ENCODE peak calls at places on chromosome 10, in seven cellular contexts. H is RWPE1; R is AG04450; O is AG08395; M is adrenal gland; F is lung; Z is activated T-cell treated with anti-CD3 and anti-CD28 coated beads, Interleukin-2, amount 50 U/mL, for 72 hours. X is an unnamed sample.

GRCh38 chr10:3045471-3046209 is 21.7 kb upstream of the PFKP start:
- DNase-seq in H (peak; percentile 32), R (no peak), O (peak; percentile 84), M (peak; percentile 62), F (peak; percentile 72), Z (no peak), X (peak; percentile 15)

GRCh38 chr10:93435621-93436385 is 46.3 kb downstream of the MYOF start:
- DNase-seq in H (no peak), R (no peak), O (peak; percentile 44), M (no peak), F (no peak), Z (no peak), X (no peak)

GRCh38 chr10:24822557-24822956 is 98.9 kb upstream of the ARHGAP21 start:
- DNase-seq in H (no peak), R (no peak), O (no peak), M (no peak), F (no peak), Z (peak; percentile 49), X (no peak)

GRCh38 chr10:10532274-10532673 is 485.4 kb upstream of the CELF2 start:
- DNase-seq in H (no peak), R (no peak), O (no peak), M (no peak), F (no peak), Z (no peak), X (no peak)

GRCh38 chr10:23171232-23171876 is 20.8 kb upstream of the PTF1A start:
- DNase-seq in H (peak; percentile 34), R (no peak), O (peak; percentile 45), M (peak; percentile 28), F (no peak), Z (no peak), X (peak; percentile 69)

GRCh38 chr10:78973901-78974408 is 94.8 kb upstream of the ZMIZ1 start:
- DNase-seq in H (peak; percentile 88), R (no peak), O (peak; percentile 19), M (peak; percentile 89), F (peak; percentile 69), Z (no peak), X (peak; percentile 76)

GRCh38 chr10:75400769-75401568 is 595 bp downstream of the ZNF503 start:
- DNase-seq in H (peak; percentile 58), R (no peak), O (peak; percentile 32), M (peak; percentile 73), F (peak; percentile 58), Z (peak; percentile 61), X (peak; percentile 65)

GRCh38 chr10:122147731-122148130 is 123.4 kb upstream of the BTBD16 start:
- DNase-seq in H (no peak), R (no peak), O (no peak), M (no peak), F (no peak), Z (no peak), X (no peak)

GRCh38 chr10:25024528-25024927 is 8.1 kb downstream of the THNSL1 start:
- DNase-seq in H (no peak), R (no peak), O (no peak), M (no peak), F (no peak), Z (no peak), X (no peak)

GRCh38 chr10:125868372-125868975 is 12.6 kb downstream of the DHX32 start:
- DNase-seq in H (peak; percentile 56), R (peak; percentile 32), O (peak; percentile 51), M (no peak), F (no peak), Z (no peak), X (peak; percentile 48)

GRCh38 chr10:514137-514671 is 175.3 kb downstream of the DIP2C start:
- DNase-seq in H (no peak), R (no peak), O (no peak), M (peak; percentile 7), F (peak; percentile 41), Z (no peak), X (peak; percentile 74)

GRCh38 chr10:77915299-77916105 is 11.1 kb downstream of the DLG5 start:
- DNase-seq in H (no peak), R (no peak), O (no peak), M (no peak), F (no peak), Z (no peak), X (no peak)

GRCh38 chr10:85851300-85851699 is 515.3 kb downstream of the GRID1 start:
- DNase-seq in H (peak; percentile 39), R (no peak), O (no peak), M (no peak), F (no peak), Z (no peak), X (no peak)

GRCh38 chr10:93471110-93471651 is 11.0 kb downstream of the MYOF start:
- DNase-seq in H (peak; percentile 76), R (peak; percentile 88), O (peak; percentile 71), M (no peak), F (no peak), Z (no peak), X (no peak)

GRCh38 chr10:88455831-88456230 is 127.3 kb downstream of the RNLS start:
- DNase-seq in H (no peak), R (no peak), O (peak; percentile 21), M (no peak), F (no peak), Z (no peak), X (no peak)

GRCh38 chr10:103622286-103622685 is 128.8 kb downstream of the NEURL1 start:
- DNase-seq in H (no peak), R (no peak), O (no peak), M (no peak), F (no peak), Z (no peak), X (no peak)

GRCh38 chr10:120131183-120131582 is 238.7 kb downstream of the SEC23IP start:
- DNase-seq in H (peak; percentile 50), R (no peak), O (no peak), M (no peak), F (no peak), Z (no peak), X (no peak)

GRCh38 chr10:49817845-49818244 is 55.7 kb upstream of the OGDHL start:
- DNase-seq in H (no peak), R (no peak), O (no peak), M (peak; percentile 44), F (no peak), Z (no peak), X (peak; percentile 13)

GRCh38 chr10:80552151-80552646 is 14.5 kb downstream of the SH2D4B start:
- DNase-seq in H (no peak), R (no peak), O (no peak), M (peak; percentile 38), F (peak; percentile 31), Z (no peak), X (peak; percentile 71)

X was measured in body of pancreas.